ENCODE peak calls at places on chromosomes 6 and 20, in seven cellular contexts. V is astrocyte, T is hepatocyte, M is osteoblast, B is stomach, G is AG04450, P is A549. N is an unnamed sample.

GRCh38 chr6:75539136-75539535 is 45.5 kb upstream of the FILIP1 start:
- DNase-seq in V (no peak), T (no peak), M (no peak), B (no peak), G (no peak), P (no peak), N (no peak)

GRCh38 chr20:51266353-51266752 is 243.4 kb upstream of the KCNG1 start:
- DNase-seq in V (no peak), T (no peak), M (no peak), B (no peak), G (no peak), P (no peak), N (no peak)

GRCh38 chr6:90284236-90284744 is 12.4 kb downstream of the BACH2 start:
- DNase-seq in V (peak), T (peak), M (peak), B (no peak), G (peak), P (peak), N (peak)

GRCh38 chr6:12535915-12536314 is 180.7 kb upstream of the PHACTR1 start:
- DNase-seq in V (no peak), T (no peak), M (no peak), B (no peak), G (no peak), P (no peak), N (no peak)

GRCh38 chr6:113936093-113936934 is 34.6 kb downstream of the HDAC2 start:
- DNase-seq in V (peak), T (peak), M (peak), B (no peak), G (peak), P (peak), N (peak)

GRCh38 chr6:130760006-130760405 is 67.2 kb upstream of the SMLR1 start:
- DNase-seq in V (peak), T (peak), M (no peak), B (no peak), G (no peak), P (no peak), N (peak)

GRCh38 chr6:74551896-74552295 is 654.0 kb downstream of the COL12A1 start:
- DNase-seq in V (peak), T (no peak), M (no peak), B (no peak), G (no peak), P (no peak), N (no peak)

GRCh38 chr6:129685640-129686031 is 24.3 kb downstream of the ARHGAP18 start:
- DNase-seq in V (no peak), T (no peak), M (no peak), B (no peak), G (no peak), P (no peak), N (no peak)

GRCh38 chr6:2977799-2978558 is 6.6 kb upstream of the SERPINB6 start:
- DNase-seq in V (no peak), T (no peak), M (no peak), B (no peak), G (no peak), P (no peak), N (no peak)
- H3K27ac ChIP-seq in V (peak), T (peak), M (peak), B (no peak), G (no peak), P (peak), N (no peak)

GRCh38 chr20:35049776-35050352 is 42.7 kb downstream of the TRPC4AP start:
- DNase-seq in V (peak), T (no peak), M (peak), B (no peak), G (no peak), P (no peak), N (no peak)
- H3K27ac ChIP-seq in V (no peak), T (no peak), M (no peak), B (no peak), G (no peak), P (no peak), N (no peak)

DNA sequence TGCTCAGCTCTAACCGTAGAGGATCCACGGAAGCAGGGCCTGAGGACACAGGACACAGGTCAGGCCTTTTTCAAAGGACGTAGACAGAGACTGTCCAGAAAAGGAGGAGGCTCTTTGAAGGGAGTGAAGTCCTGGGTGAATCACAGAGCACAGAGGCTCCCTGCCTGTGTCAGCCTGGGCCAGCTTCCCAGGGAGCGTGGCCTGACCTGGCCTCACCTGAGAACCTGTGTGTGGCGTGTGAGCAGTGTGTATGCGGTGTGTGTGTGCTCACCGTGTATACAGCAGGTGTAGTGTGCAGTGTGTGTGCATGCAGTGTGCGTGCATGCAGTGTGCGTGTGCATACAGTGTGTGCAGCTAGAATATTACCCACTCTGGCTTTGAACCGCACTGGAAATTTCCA is 56.0 kb upstream of the FNDC1 start:
- DNase-seq in V (no peak), T (no peak), M (no peak), B (no peak), G (no peak), P (no peak), N (no peak)
- H3K27ac ChIP-seq in V (no peak), T (no peak), M (no peak), B (no peak), G (no peak), P (no peak), N (no peak)

DNA sequence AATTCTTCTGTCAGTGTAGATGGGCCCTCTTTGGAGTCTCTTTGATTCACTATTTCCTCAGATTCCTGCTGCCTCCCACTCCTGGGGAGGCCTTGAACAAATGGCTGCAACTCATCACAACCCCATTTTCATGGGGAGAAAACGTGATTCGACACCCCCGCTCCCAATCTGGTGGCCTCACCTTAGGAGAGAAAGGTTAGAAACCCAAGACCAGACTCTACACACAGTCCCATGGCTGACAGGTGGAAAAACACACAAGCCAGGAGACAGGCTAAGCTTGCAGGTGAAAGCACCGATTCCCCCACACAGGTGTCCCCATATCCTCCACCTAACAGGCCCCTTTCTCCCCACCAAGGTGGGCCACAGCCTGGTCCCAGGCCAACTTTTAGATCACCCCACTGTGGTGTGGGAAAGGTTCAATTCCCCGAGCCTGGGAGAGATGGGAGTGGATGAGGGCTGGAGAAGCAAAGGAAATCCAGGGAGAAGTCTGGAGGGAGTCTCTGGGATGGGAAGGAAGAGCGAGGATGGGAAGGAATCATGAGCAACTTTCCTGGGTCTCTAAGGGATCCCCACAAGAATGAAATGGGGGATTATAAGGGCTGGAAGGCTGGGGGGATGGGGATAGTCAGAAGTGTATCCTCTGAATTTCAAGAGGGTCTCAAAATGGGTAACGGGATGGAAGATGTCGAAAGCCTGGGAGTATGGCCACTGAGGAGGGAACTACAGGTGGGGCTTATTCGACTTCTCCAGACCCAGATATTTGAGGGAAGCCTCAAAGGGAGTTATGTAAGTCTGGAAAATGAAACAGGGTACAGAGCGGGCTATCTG is 946 bp downstream of the PLAGL2 start:
- DNase-seq in V (no peak), T (peak), M (peak), B (no peak), G (no peak), P (no peak), N (peak)
- H3K27ac ChIP-seq in V (peak), T (peak), M (peak), B (peak), G (no peak), P (peak), N (peak)

GRCh38 chr20:57166568-57167291 is 99.7 kb downstream of the BMP7 start:
- DNase-seq in V (no peak), T (no peak), M (no peak), B (no peak), G (no peak), P (no peak), N (no peak)
- H3K27ac ChIP-seq in V (no peak), T (no peak), M (no peak), B (no peak), G (no peak), P (no peak), N (no peak)

DNA sequence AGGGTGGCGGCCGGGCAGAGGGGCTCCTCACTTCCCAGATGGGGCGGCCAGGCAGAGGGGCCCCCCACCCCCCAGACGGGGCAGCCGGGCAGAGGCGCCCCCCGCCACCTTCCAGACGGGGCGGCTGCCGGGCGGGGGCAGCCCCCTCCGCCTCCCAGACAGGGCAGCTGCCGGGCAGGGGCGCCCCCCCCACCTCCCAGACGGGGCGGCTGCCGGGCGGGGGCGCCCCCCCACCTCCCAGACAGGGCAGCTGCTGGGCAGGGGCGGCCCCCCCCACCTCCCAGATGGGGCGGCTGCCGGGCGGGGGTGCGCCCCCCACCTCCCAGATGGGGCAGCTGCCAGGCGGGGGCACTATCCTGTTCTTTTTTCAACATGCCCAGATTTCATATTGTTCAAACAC is 78.2 kb upstream of the DST start:
- DNase-seq in V (no peak), T (no peak), M (no peak), B (no peak), G (no peak), P (no peak), N (no peak)
- H3K27ac ChIP-seq in V (no peak), T (no peak), M (no peak), B (no peak), G (no peak), P (peak), N (no peak)

GRCh38 chr6:2809015-2809414 is 32.6 kb downstream of the SERPINB1 start:
- DNase-seq in V (no peak), T (no peak), M (no peak), B (no peak), G (no peak), P (no peak), N (no peak)
- H3K27ac ChIP-seq in V (no peak), T (peak), M (no peak), B (no peak), G (no peak), P (no peak), N (no peak)